ENCODE peak calls at places on chromosomes 4 and X, in four cellular contexts. One of them, this sample, is unnamed.

GRCh38 chrX:22135994-22136684 is 104.0 kb downstream of the PHEX start:
- DNase-seq in NCI-H524: no peak
- DNase-seq in KG1: peak
- DNase-seq in DND-41: peak
- DNase-seq in this sample: no peak

GRCh38 chr4:76305971-76306881 is at the start of gene STBD1:
- DNase-seq in NCI-H524: peak
- DNase-seq in KG1: peak
- DNase-seq in DND-41: no peak
- DNase-seq in this sample: no peak

GRCh38 chrX:153775631-153776595 is 4.9 kb upstream of the SRPK3 start:
- DNase-seq in NCI-H524: no peak
- DNase-seq in KG1: no peak
- DNase-seq in DND-41: no peak
- DNase-seq in this sample: no peak

GRCh38 chrX:19682712-19683331 is 167.5 kb upstream of the MAP3K15 start:
- DNase-seq in NCI-H524: no peak
- DNase-seq in KG1: no peak
- DNase-seq in DND-41: peak
- DNase-seq in this sample: peak

GRCh38 chr4:154312246-154312645 is 179.4 kb downstream of the DCHS2 start:
- DNase-seq in NCI-H524: no peak
- DNase-seq in KG1: no peak
- DNase-seq in DND-41: no peak
- DNase-seq in this sample: no peak

GRCh38 chrX:51860679-51861078 is 32.7 kb upstream of the MAGED1 start:
- DNase-seq in NCI-H524: no peak
- DNase-seq in KG1: no peak
- DNase-seq in DND-41: peak
- DNase-seq in this sample: no peak

GRCh38 chr4:151992755-151993154 is 231.9 kb upstream of the GATB start:
- DNase-seq in NCI-H524: no peak
- DNase-seq in KG1: no peak
- DNase-seq in DND-41: no peak
- DNase-seq in this sample: no peak

GRCh38 chr4:72525938-72526337 is 43.1 kb downstream of the ADAMTS3 start:
- DNase-seq in NCI-H524: no peak
- DNase-seq in KG1: no peak
- DNase-seq in DND-41: no peak
- DNase-seq in this sample: no peak

GRCh38 chr4:174665799-174666198 is 143.5 kb upstream of the HPGD start:
- DNase-seq in NCI-H524: no peak
- DNase-seq in KG1: no peak
- DNase-seq in DND-41: no peak
- DNase-seq in this sample: no peak

GRCh38 chr4:23930750-23931488 is 41.1 kb upstream of the PPARGC1A start:
- DNase-seq in NCI-H524: no peak
- DNase-seq in KG1: no peak
- DNase-seq in DND-41: no peak
- DNase-seq in this sample: no peak

GRCh38 chr4:126385954-126386353 is 1071.2 kb downstream of the FAT4 start:
- DNase-seq in NCI-H524: no peak
- DNase-seq in KG1: no peak
- DNase-seq in DND-41: no peak
- DNase-seq in this sample: no peak

GRCh38 chrX:130082244-130083106 is 27.8 kb downstream of the ELF4 start:
- DNase-seq in NCI-H524: no peak
- DNase-seq in KG1: peak
- DNase-seq in DND-41: peak
- DNase-seq in this sample: peak

GRCh38 chr4:168891086-168891485 is 119.0 kb downstream of the CBR4 start:
- DNase-seq in NCI-H524: no peak
- DNase-seq in KG1: no peak
- DNase-seq in DND-41: no peak
- DNase-seq in this sample: no peak